ENCODE peak calls at places on chromosome 3, in seven cellular contexts. M is NCI-H1417 treated with DMSO at 0.1 percent for 48 hours; B is body of pancreas; S is T-cell; F is stimulated activated CD4-positive, alpha-beta T cell treated with anti-CD3 and anti-CD28 coated beads, TNF-alpha, amount 100 ng/mL, for 48 hours; K is DMS79; J is GM23248. O is an unnamed sample.

GRCh38 chr3:98325055-98325454 is 28.6 kb upstream of the OR5K4 start:
- DNase-seq in B (peak; percentile 69), S (no peak), K (no peak), F (no peak), M (no peak), J (no peak), O (no peak)

GRCh38 chr3:151100076-151100475 is 14.6 kb downstream of the MED12L start:
- DNase-seq in M (no peak), J (no peak), F (no peak), B (no peak), K (no peak), S (no peak), O (no peak)

GRCh38 chr3:52357151-52358080 is 41.3 kb downstream of the DNAH1 start:
- DNase-seq in J (no peak), K (no peak), F (no peak), S (no peak), B (no peak), M (no peak), O (no peak)

GRCh38 chr3:158683216-158683975 is 10.9 kb upstream of the LXN start:
- DNase-seq in J (peak; percentile 86), F (no peak), B (no peak), M (no peak), K (no peak), S (no peak), O (no peak)

GRCh38 chr3:158768361-158768787 is 33.5 kb upstream of the MFSD1 start:
- DNase-seq in B (peak; percentile 40), M (no peak), F (no peak), J (peak; percentile 65), S (no peak), K (no peak), O (no peak)

GRCh38 chr3:19937459-19938362 is 3.7 kb upstream of the EFHB start:
- DNase-seq in B (no peak), F (no peak), K (no peak), J (no peak), S (no peak), M (no peak), O (peak; percentile 40)

GRCh38 chr3:30649572-30650310 is 43.3 kb downstream of the TGFBR2 start:
- DNase-seq in M (no peak), K (no peak), J (no peak), S (no peak), B (no peak), F (no peak), O (no peak)

GRCh38 chr3:120113128-120114116 is 19.2 kb upstream of the GSK3B start:
- DNase-seq in S (no peak), M (no peak), B (peak; percentile 51), F (no peak), J (peak; percentile 93), K (no peak), O (no peak)

GRCh38 chr3:107414325-107414964 is 37.2 kb downstream of the CCDC54 start:
- DNase-seq in B (no peak), F (no peak), S (no peak), J (no peak), K (no peak), M (no peak), O (no peak)

GRCh38 chr3:95627293-95627692 is 1187.1 kb upstream of the EPHA6 start:
- DNase-seq in K (no peak), J (no peak), F (no peak), M (no peak), S (no peak), B (no peak), O (no peak)

GRCh38 chr3:100844063-100844936 is 135.0 kb downstream of the TFG start:
- DNase-seq in J (no peak), B (no peak), M (no peak), K (no peak), S (no peak), F (no peak), O (no peak)

GRCh38 chr3:153852355-153852754 is 268.8 kb upstream of the ARHGEF26 start:
- DNase-seq in J (no peak), B (no peak), M (no peak), S (no peak), F (no peak), K (no peak), O (no peak)

GRCh38 chr3:31977736-31978135 is 3.3 kb downstream of the OSBPL10 start:
- DNase-seq in S (no peak), B (no peak), J (no peak), K (no peak), M (no peak), F (no peak), O (no peak)

GRCh38 chr3:14730703-14731102 is 55.8 kb downstream of the C3orf20 start:
- DNase-seq in M (no peak), J (no peak), K (no peak), S (no peak), F (no peak), B (no peak), O (no peak)

GRCh38 chr3:197465996-197466549 is 89.7 kb downstream of the BDH1 start:
- DNase-seq in B (peak; percentile 66), J (peak; percentile 79), K (no peak), M (no peak), F (no peak), S (no peak), O (no peak)

GRCh38 chr3:104412608-104413580 is 953.8 kb upstream of the ALCAM start:
- DNase-seq in K (no peak), F (no peak), S (no peak), J (no peak), M (no peak), B (no peak), O (no peak)

GRCh38 chr3:43181202-43181910 is 75.5 kb upstream of the POMGNT2 start:
- DNase-seq in M (no peak), F (peak; percentile 25), B (peak; percentile 35), S (peak; percentile 26), J (no peak), K (no peak), O (no peak)

GRCh38 chr3:160409812-160410610 is 10.6 kb downstream of the SMC4 start:
- DNase-seq in K (no peak), B (no peak), F (no peak), S (no peak), M (no peak), J (peak; percentile 6), O (no peak)

GRCh38 chr3:99699841-99700240 is 61.4 kb downstream of the COL8A1 start:
- DNase-seq in M (no peak), J (peak; percentile 80), F (no peak), S (no peak), B (no peak), K (no peak), O (no peak)

GRCh38 chr3:159077860-159078259 is 276.0 kb downstream of the MFSD1 start:
- DNase-seq in B (no peak), M (no peak), K (no peak), J (peak; percentile 94), S (no peak), F (no peak), O (no peak)

GRCh38 chr3:170037463-170038433 is at the start of gene GPR160:
- DNase-seq in S (peak; percentile 77), F (peak; percentile 74), J (peak; percentile 62), B (peak; percentile 91), K (peak; percentile 73), M (peak; percentile 17), O (peak; percentile 79)

GRCh38 chr3:99410789-99411311 is 227.5 kb upstream of the COL8A1 start:
- DNase-seq in K (no peak), B (no peak), M (no peak), J (peak; percentile 90), F (no peak), S (no peak), O (no peak)

GRCh38 chr3:55333923-55334322 is 153.2 kb downstream of the WNT5A start:
- DNase-seq in B (no peak), S (no peak), F (no peak), K (no peak), M (no peak), J (peak; percentile 82), O (no peak)

GRCh38 chr3:150433347-150433746 is 25.2 kb downstream of the TSC22D2 start:
- DNase-seq in B (no peak), J (no peak), M (no peak), F (no peak), K (no peak), S (no peak), O (peak; percentile 26)

GRCh38 chr3:39196034-39196433 is 3.6 kb upstream of the XIRP1 start:
- DNase-seq in S (no peak), B (no peak), J (no peak), K (no peak), M (no peak), F (no peak), O (no peak)

GRCh38 chr3:171306631-171307030 is 153.6 kb downstream of the TNIK start:
- DNase-seq in K (no peak), B (peak; percentile 44), S (no peak), M (no peak), J (peak; percentile 91), F (no peak), O (no peak)

GRCh38 chr3:13866406-13866965 is 13.4 kb downstream of the WNT7A start:
- DNase-seq in K (no peak), M (no peak), F (peak; percentile 48), J (no peak), B (no peak), S (peak; percentile 72), O (no peak)

GRCh38 chr3:127848131-127849129 is 26.1 kb upstream of the MGLL start:
- DNase-seq in B (no peak), M (no peak), S (no peak), J (peak; percentile 58), K (no peak), F (no peak), O (no peak)

GRCh38 chr3:178808748-178809147 is 262.9 kb downstream of the ZMAT3 start:
- DNase-seq in J (no peak), M (no peak), F (no peak), K (no peak), B (no peak), S (no peak), O (no peak)

GRCh38 chr3:170180107-170180951 is 1.2 kb downstream of the PHC3 start:
- DNase-seq in M (no peak), F (no peak), J (peak; percentile 46), B (peak; percentile 11), S (peak; percentile 14), K (no peak), O (peak; percentile 63)